ENCODE peak calls at places on chromosomes 5 and 9, in eight cellular contexts. N, H, L, U, Y, J, A and V are unnamed samples.

GRCh38 chr9:78443946-78444345 is 147.0 kb downstream of the PSAT1 start:
- DNase-seq in N (peak; percentile 4), U (no peak), J (no peak), A (no peak), H (no peak), Y (no peak), L (no peak), V (no peak)

GRCh38 chr5:174413520-174414314 is 310.7 kb upstream of the MSX2 start:
- DNase-seq in J (no peak), H (no peak), Y (no peak), L (no peak), N (peak; percentile 90), U (no peak), A (no peak), V (no peak)

GRCh38 chr5:151258771-151259170 is 5.8 kb downstream of the GM2A start:
- DNase-seq in H (no peak), A (no peak), Y (no peak), U (no peak), L (no peak), J (no peak), N (no peak), V (no peak)

GRCh38 chr5:33401482-33402390 is 39.0 kb upstream of the TARS1 start:
- DNase-seq in A (no peak), H (no peak), Y (no peak), U (no peak), L (peak; percentile 9), N (peak; percentile 89), J (no peak), V (no peak)

GRCh38 chr9:108761530-108762347 is 94.0 kb downstream of the ACTL7B start:
- DNase-seq in U (peak; percentile 65), J (peak; percentile 33), L (peak; percentile 49), A (peak; percentile 53), Y (no peak), H (peak; percentile 21), N (peak; percentile 77), V (peak; percentile 59)

GRCh38 chr9:26657958-26658357 is 234.6 kb downstream of the CAAP1 start:
- DNase-seq in U (no peak), J (no peak), H (no peak), A (no peak), L (no peak), N (no peak), Y (no peak), V (no peak)

GRCh38 chr5:60372786-60373185 is 327.2 kb downstream of the DEPDC1B start:
- DNase-seq in L (no peak), A (no peak), U (no peak), J (no peak), N (no peak), Y (no peak), H (no peak), V (no peak)

GRCh38 chr5:148209151-148209550 is 6.3 kb downstream of the SPINK6 start:
- DNase-seq in U (no peak), H (no peak), A (no peak), L (no peak), Y (no peak), J (no peak), N (no peak), V (no peak)

GRCh38 chr9:117425562-117425961 is 10.7 kb upstream of the ASTN2 start:
- DNase-seq in J (no peak), N (no peak), L (no peak), H (no peak), U (no peak), Y (no peak), A (no peak), V (no peak)

GRCh38 chr5:1792842-1793266 is 6.8 kb downstream of the MRPL36 start:
- DNase-seq in L (peak; percentile 24), H (peak; percentile 75), U (no peak), J (no peak), Y (peak; percentile 75), A (peak; percentile 38), N (peak; percentile 73), V (no peak)

GRCh38 chr5:94544031-94544650 is 74.3 kb downstream of the KIAA0825 start:
- DNase-seq in H (no peak), J (no peak), Y (no peak), U (no peak), A (no peak), L (no peak), N (peak; percentile 23), V (no peak)

GRCh38 chr5:35436441-35437057 is 181.1 kb upstream of the SPEF2 start:
- DNase-seq in H (no peak), A (peak; percentile 39), J (no peak), U (no peak), Y (no peak), N (peak; percentile 42), L (no peak), V (no peak)

GRCh38 chr9:114606597-114607207 is 4.4 kb upstream of the TMEM268 start:
- DNase-seq in L (no peak), U (no peak), J (no peak), N (peak; percentile 92), A (no peak), Y (no peak), H (no peak), V (peak; percentile 91)

GRCh38 chr5:108924457-108924961 is 176.8 kb downstream of the FER start:
- DNase-seq in L (no peak), J (no peak), A (no peak), H (no peak), Y (no peak), N (no peak), U (no peak), V (no peak)

GRCh38 chr9:95341262-95342011 is 23.9 kb upstream of the FANCC start:
- DNase-seq in J (no peak), H (no peak), N (peak; percentile 49), L (peak; percentile 24), Y (no peak), U (peak; percentile 25), A (no peak), V (no peak)

GRCh38 chr9:38619556-38620447 is 594 bp downstream of the ANKRD18A start:
- DNase-seq in L (peak; percentile 1), N (no peak), Y (no peak), U (peak; percentile 36), A (no peak), J (no peak), H (no peak), V (peak; percentile 57)

GRCh38 chr9:128091571-128091970 is 23.5 kb downstream of the SLC25A25 start:
- DNase-seq in U (no peak), A (no peak), J (peak; percentile 65), H (no peak), N (no peak), Y (no peak), L (no peak), V (no peak)

GRCh38 chr5:168612123-168612522 is 33.0 kb upstream of the PANK3 start:
- DNase-seq in Y (no peak), A (no peak), L (no peak), H (no peak), N (no peak), U (no peak), J (no peak), V (no peak)

GRCh38 chr5:98314262-98314661 is 459.2 kb upstream of the RGMB start:
- DNase-seq in J (no peak), A (no peak), L (no peak), U (no peak), H (no peak), N (peak; percentile 69), Y (no peak), V (no peak)

GRCh38 chr9:133973791-133974630 is 18.1 kb downstream of the VAV2 start:
- DNase-seq in L (peak; percentile 16), U (no peak), J (no peak), Y (no peak), H (no peak), A (peak; percentile 56), N (no peak), V (peak; percentile 92)

GRCh38 chr5:32583582-32584232 is 1.6 kb upstream of the SUB1 start:
- DNase-seq in L (no peak), H (no peak), Y (no peak), U (peak; percentile 17), A (no peak), J (no peak), N (no peak), V (no peak)